ENCODE peak calls at places on chromosomes 5 and 9, in seven cellular contexts. F is heart right ventricle, E is HCT116, J is breast epithelium, U is epithelial cell of esophagus, D is HFFc6, P is Peyer's patch. Z is an unnamed sample.
A peak's percentile ranks its signal among the peaks of the same experiment; 100 is the strongest.

GRCh38 chr5:54905942-54906537 is 79.4 kb downstream of the ESM1 start:
- DNase-seq in D (peak; percentile 65), F (peak; percentile 56), E (peak; percentile 44), U (peak; percentile 76), J (no peak), P (peak; percentile 26), Z (peak; percentile 25)

GRCh38 chr9:130078547-130078946 is 24.8 kb downstream of the GPR107 start:
- DNase-seq in J (no peak), U (no peak), P (no peak), D (no peak), E (no peak), F (no peak), Z (no peak)

GRCh38 chr5:123814796-123815479 is 303.0 kb downstream of the CSNK1G3 start:
- DNase-seq in U (no peak), P (no peak), J (no peak), E (no peak), D (peak; percentile 25), F (no peak), Z (no peak)

GRCh38 chr9:133818444-133818843 is 80.3 kb upstream of the SARDH start:
- DNase-seq in E (no peak), P (no peak), J (no peak), U (peak; percentile 18), D (no peak), F (no peak), Z (no peak)

GRCh38 chr5:147452137-147452838 is 57.6 kb downstream of the DPYSL3 start:
- DNase-seq in J (no peak), U (no peak), F (no peak), D (no peak), P (no peak), E (no peak), Z (no peak)

GRCh38 chr5:76679231-76679630 is 36.7 kb upstream of the F2R start:
- DNase-seq in U (no peak), F (peak; percentile 38), P (no peak), D (no peak), E (no peak), J (no peak), Z (no peak)

GRCh38 chr5:55914141-55914413 is 62.9 kb downstream of the IL31RA start:
- DNase-seq in D (no peak), J (no peak), U (no peak), F (no peak), P (no peak), E (no peak), Z (no peak)

GRCh38 chr5:139658928-139659667 is 10.9 kb downstream of the CXXC5 start:
- DNase-seq in U (peak; percentile 30), D (peak; percentile 83), J (no peak), F (peak; percentile 84), P (no peak), E (no peak), Z (peak; percentile 72)

GRCh38 chr9:18741880-18742279 is 267.9 kb downstream of the ADAMTSL1 start:
- DNase-seq in U (no peak), P (no peak), E (no peak), J (no peak), D (no peak), F (no peak), Z (no peak)

GRCh38 chr5:109826-110225 is 17.9 kb downstream of the PLEKHG4B start:
- DNase-seq in U (no peak), D (no peak), F (no peak), P (no peak), J (no peak), E (no peak), Z (no peak)

GRCh38 chr9:114216081-114216480 is 60.7 kb downstream of the COL27A1 start:
- DNase-seq in D (peak; percentile 42), U (no peak), J (peak; percentile 77), F (peak; percentile 61), P (no peak), E (no peak), Z (peak; percentile 85)

GRCh38 chr9:98199388-98200033 is 7.1 kb upstream of the CORO2A start:
- DNase-seq in P (no peak), D (no peak), U (no peak), J (no peak), E (no peak), F (no peak), Z (no peak)

GRCh38 chr5:2865856-2866546 is 114.5 kb upstream of the IRX2 start:
- DNase-seq in E (no peak), F (no peak), J (no peak), U (no peak), D (no peak), P (no peak), Z (no peak)

GRCh38 chr5:64285188-64286130 is 119.8 kb downstream of the RNF180 start:
- DNase-seq in U (no peak), P (no peak), D (no peak), E (no peak), F (no peak), J (no peak), Z (no peak)

GRCh38 chr5:57494104-57495098 is 11.8 kb upstream of the ACTBL2 start:
- DNase-seq in E (peak; percentile 90), D (peak; percentile 95), U (peak; percentile 99), P (no peak), F (peak; percentile 55), J (no peak), Z (no peak)

GRCh38 chr5:73948720-73949119 is 322.7 kb downstream of the ARHGEF28 start:
- DNase-seq in U (peak; percentile 16), E (no peak), P (no peak), J (no peak), D (peak; percentile 11), F (peak; percentile 11), Z (no peak)

GRCh38 chr5:64570395-64570996 is 64.7 kb downstream of the RGS7BP start:
- DNase-seq in D (no peak), P (no peak), E (no peak), U (no peak), J (no peak), F (no peak), Z (no peak)

GRCh38 chr5:64229163-64229774 is 63.6 kb downstream of the RNF180 start:
- DNase-seq in F (no peak), E (no peak), U (peak; percentile 45), J (no peak), D (peak; percentile 36), P (no peak), Z (no peak)

GRCh38 chr5:120516799-120517198 is 52.7 kb downstream of the PRR16 start:
- DNase-seq in D (peak; percentile 26), F (no peak), P (no peak), E (no peak), U (no peak), J (no peak), Z (no peak)

GRCh38 chr5:72063219-72063819 is 44.0 kb upstream of the MAP1B start:
- DNase-seq in J (no peak), P (no peak), E (no peak), U (peak; percentile 48), F (no peak), D (no peak), Z (no peak)

GRCh38 chr5:32387176-32387575 is 57.4 kb downstream of the ZFR start:
- DNase-seq in D (no peak), J (no peak), P (no peak), E (no peak), U (no peak), F (no peak), Z (no peak)

GRCh38 chr5:32388429-32389111 is 56.0 kb downstream of the ZFR start:
- DNase-seq in P (no peak), F (no peak), E (no peak), D (peak; percentile 53), U (peak; percentile 73), J (no peak), Z (no peak)

GRCh38 chr5:32387841-32388240 is 56.7 kb downstream of the ZFR start:
- DNase-seq in D (no peak), E (no peak), J (no peak), P (no peak), F (no peak), U (no peak), Z (no peak)

GRCh38 chr5:32392039-32392438 is 52.5 kb downstream of the ZFR start:
- DNase-seq in E (no peak), J (no peak), U (no peak), P (no peak), D (no peak), F (no peak), Z (no peak)

GRCh38 chr5:32390819-32391591 is 53.5 kb downstream of the ZFR start:
- DNase-seq in E (peak; percentile 7), D (peak; percentile 91), P (no peak), U (peak; percentile 65), J (no peak), F (no peak), Z (no peak)
- TF ChIP-seq CTCF in E (no peak), D (no peak), P (no peak), U (no peak), J (no peak), F (no peak), Z (no peak)

DNA sequence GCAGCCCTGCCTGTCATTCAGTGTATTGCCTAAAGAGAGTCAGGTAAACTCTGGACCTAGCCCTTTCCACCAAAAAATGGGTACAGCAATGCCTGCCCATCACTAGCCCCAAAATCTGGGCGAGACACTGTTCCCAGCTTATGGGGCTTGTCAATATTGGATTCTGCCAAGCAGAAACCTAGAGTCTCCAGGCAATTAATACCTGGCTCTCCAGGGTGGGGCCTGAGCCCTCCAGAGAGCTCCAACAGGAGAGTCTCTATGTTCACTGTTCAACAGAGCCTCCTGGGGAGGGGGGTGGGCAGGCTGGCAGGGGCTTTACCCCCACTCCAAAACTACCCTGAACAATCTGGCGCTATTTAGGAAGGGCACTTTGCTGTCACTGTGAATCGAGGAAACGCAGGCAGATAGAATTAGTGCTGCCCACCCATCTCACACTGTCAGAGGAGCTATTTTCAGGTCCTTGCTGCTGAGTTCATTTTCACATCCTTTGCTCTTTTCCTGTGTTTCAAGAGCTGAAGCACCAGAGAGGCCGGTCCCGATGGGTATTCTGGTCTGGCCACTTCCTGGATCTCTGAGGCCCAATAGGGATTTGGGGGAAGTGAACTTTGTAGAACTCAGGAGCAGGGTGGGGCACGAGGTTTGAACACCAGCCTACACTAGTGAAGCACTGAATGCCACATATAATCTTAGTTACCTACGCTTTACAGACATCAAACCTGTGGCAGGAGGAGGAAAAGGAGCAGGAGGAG is 121.8 kb downstream of the C5orf15 start:
- DNase-seq in P (no peak), U (no peak), E (no peak), J (peak; percentile 9), D (no peak), F (no peak), Z (no peak)
- TF ChIP-seq CTCF in P (no peak), U (no peak), E (no peak), J (no peak), D (no peak), F (no peak), Z (no peak)

DNA sequence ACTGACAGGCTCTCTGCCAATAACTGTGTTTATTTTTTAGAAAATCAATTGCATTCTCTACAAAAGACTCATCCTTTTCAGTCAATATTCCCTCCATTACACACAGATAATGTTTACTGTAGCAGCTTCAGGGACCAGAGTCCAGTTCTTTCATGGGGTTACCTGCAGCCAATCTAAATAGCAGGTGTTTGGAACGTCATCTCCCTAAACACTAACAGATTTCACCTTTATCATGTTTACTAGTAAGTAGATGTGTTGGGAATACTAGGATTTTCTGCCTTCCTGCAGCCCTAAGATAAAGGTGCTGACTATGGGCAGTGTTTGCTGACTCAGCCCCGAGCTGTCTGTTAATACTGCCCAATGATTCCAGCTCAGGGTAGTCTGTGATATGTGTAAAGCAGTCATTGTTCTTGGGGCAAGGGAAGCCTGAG is 447.0 kb downstream of the KIF4B start:
- DNase-seq in J (no peak), E (no peak), P (no peak), F (no peak), U (peak; percentile 4), D (no peak), Z (no peak)
- TF ChIP-seq CTCF in J (no peak), E (no peak), P (no peak), F (no peak), U (no peak), D (no peak), Z (no peak)

GRCh38 chr5:8954801-8955200 is 591.1 kb downstream of the SEMA5A start:
- DNase-seq in J (no peak), P (no peak), U (no peak), F (no peak), D (no peak), E (no peak), Z (no peak)
- TF ChIP-seq CTCF in J (no peak), P (no peak), U (no peak), F (no peak), D (peak; percentile 50), E (no peak), Z (no peak)